ENCODE peak calls at places on chromosomes 12 and 14, in four cellular contexts. I is ovary, K is upper lobe of right lung, S is MM.1S. L is an unnamed sample.

GRCh38 chr14:102917469-102918211 is 4.8 kb upstream of the AMN start:
- DNase-seq in S (peak; percentile 13), K (peak; percentile 80), I (no peak), L (no peak)

GRCh38 chr12:96219700-96220206 is 25.6 kb downstream of the ELK3 start:
- DNase-seq in I (no peak), S (no peak), K (peak; percentile 91), L (no peak)

GRCh38 chr12:48777501-48778400 is 11.1 kb downstream of the ADCY6 start:
- DNase-seq in K (no peak), S (no peak), I (no peak), L (no peak)

GRCh38 chr12:131827961-131828534 is at the start of gene MMP17:
- DNase-seq in K (peak; percentile 66), I (peak; percentile 52), S (peak; percentile 23), L (no peak)

GRCh38 chr12:15937902-15938301 is 26.8 kb downstream of the DERA start:
- DNase-seq in K (no peak), I (no peak), S (no peak), L (no peak)

GRCh38 chr12:91326043-91327027 is 143.7 kb upstream of the DCN start:
- DNase-seq in S (peak; percentile 63), I (peak; percentile 49), K (no peak), L (peak; percentile 14)

GRCh38 chr12:113329022-113329790 is 5.7 kb downstream of the SLC8B1 start:
- DNase-seq in I (no peak), S (no peak), K (no peak), L (no peak)

GRCh38 chr12:24918596-24918995 is 30.3 kb downstream of the BCAT1 start:
- DNase-seq in I (no peak), K (no peak), S (no peak), L (no peak)

GRCh38 chr14:50318031-50318626 is 6.0 kb downstream of the DMAC2L start:
- DNase-seq in I (no peak), K (no peak), S (no peak), L (no peak)

GRCh38 chr12:19689801-19690472 is 250.6 kb downstream of the AEBP2 start:
- DNase-seq in I (no peak), S (no peak), K (no peak), L (peak; percentile 57)

GRCh38 chr14:34113991-34114390 is 163.1 kb upstream of the EGLN3 start:
- DNase-seq in K (no peak), S (no peak), I (no peak), L (no peak)

GRCh38 chr12:49838973-49839633 is 3.8 kb downstream of the BCDIN3D start:
- DNase-seq in I (no peak), K (no peak), S (peak; percentile 58), L (no peak)

DNA sequence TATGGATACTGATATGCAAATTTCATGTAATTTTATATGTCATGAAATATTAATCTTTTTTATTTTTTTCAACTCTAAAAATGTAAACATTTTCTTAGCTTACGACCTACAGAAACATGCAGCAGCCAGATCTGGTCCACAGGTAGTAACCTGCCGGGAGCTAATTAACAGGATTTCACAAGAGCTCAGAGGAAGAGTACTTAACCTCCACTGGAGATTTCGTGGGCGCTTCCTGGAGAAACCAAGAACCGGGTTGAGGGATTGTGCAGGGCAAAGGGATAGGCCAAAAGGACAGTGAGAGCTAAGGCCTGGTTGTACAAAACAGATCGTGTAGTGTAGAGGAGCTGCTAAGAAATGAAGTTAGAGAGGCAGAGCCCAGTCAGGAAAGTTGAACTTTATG is 315.7 kb downstream of the PAWR start:
- DNase-seq in K (no peak), I (no peak), S (no peak), L (no peak)
- TF ChIP-seq CTCF in K (no peak), I (no peak), S (no peak), L (no peak)

DNA sequence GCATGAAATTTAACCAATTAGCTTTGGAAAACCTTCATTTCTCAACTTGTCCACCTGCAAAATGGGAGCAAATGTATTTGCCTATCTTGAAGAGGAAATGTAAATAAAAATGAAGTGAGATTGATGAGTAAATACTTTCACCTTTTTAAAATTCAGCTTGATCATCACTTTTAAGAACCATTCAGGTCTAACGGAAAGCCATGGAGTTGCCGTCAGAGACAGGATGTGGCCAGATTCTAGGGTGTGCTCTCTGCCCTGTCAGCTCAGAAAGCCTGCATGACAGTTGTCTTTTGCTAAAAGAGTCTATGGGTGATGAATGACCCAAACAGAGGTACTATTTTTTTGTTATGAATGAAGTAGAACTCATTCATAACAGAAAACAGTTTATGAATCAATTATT is 104.3 kb upstream of the SLC35F4 start:
- DNase-seq in I (no peak), S (no peak), K (no peak), L (no peak)
- H3K27me3 ChIP-seq in I (no peaks in the 10 kb centered on the region), S (no peaks in the 10 kb centered on the region), K (no peaks in the 10 kb centered on the region), L (no peaks in the 10 kb centered on the region)

GRCh38 chr14:48974994-48975393 is 611.2 kb downstream of the RPS29 start:
- DNase-seq in S (no peak), K (no peak), I (no peak), L (no peak)
- TF ChIP-seq CTCF in S (no peak), K (no peak), I (no peak), L (no peak)

GRCh38 chr12:52686756-52687487 is 6.7 kb upstream of the KRT1 start:
- DNase-seq in K (no peak), I (no peak), S (no peak), L (no peak)
- H3K27me3 ChIP-seq in K (peaks cover 36% of the 10 kb centered on the region), I (no peaks in the 10 kb centered on the region), S (peaks cover 88% of the 10 kb centered on the region), L (no peaks in the 10 kb centered on the region)

GRCh38 chr12:100154472-100155247 is 12.0 kb upstream of the BLTP3B start:
- DNase-seq in S (peak; percentile 66), K (peak; percentile 88), I (peak; percentile 21), L (peak; percentile 59)
- TF ChIP-seq CTCF in S (peak; percentile 92), K (peak; percentile 81), I (peak; percentile 25), L (peak; percentile 50)

DNA sequence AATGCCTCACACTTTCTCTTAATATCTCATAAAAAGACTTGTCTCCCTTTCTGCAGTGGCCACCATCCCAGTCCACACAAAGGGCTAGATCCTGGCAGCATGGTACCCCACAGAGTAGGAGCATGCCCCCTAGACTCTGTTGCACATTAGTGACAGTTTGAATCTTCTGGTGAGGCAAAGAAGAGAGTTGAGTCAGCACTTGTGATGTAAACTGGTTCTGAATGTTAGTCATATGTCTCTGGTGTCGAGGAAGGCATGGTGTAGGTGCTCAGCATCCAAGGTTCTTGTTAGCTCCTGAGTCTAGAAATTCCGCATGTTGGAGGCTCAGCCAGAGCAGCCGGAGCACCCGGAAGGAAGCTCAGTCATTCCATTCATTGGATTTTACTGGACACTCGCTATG is 9.8 kb downstream of the TTC9 start:
- DNase-seq in K (no peak), I (no peak), S (no peak), L (no peak)
- H3K27me3 ChIP-seq in K (no peaks in the 10 kb centered on the region), I (no peaks in the 10 kb centered on the region), S (no peaks in the 10 kb centered on the region), L (no peaks in the 10 kb centered on the region)

DNA sequence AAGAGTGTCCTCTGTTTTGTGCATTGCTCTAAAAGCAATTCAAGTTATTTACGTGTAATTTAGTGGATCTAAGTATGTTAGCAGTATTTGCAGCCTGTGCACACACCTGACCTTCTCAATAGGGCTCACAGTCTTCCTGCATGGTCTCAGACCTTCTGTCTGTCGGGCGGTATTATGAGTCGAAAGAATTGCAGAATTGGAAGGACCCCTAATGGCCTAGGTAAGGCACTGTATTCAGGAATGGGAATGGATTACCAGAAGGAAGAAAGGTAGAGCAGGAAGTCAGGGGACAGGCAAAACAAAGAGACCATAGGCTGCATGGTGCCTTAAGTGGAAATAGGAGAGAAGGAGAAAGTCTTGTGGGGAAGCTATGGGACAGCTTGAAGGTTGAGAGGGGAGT is 341.6 kb downstream of the VRK1 start:
- DNase-seq in S (no peak), K (no peak), I (no peak), L (no peak)
- TF ChIP-seq CTCF in S (no peak), K (no peak), I (no peak), L (no peak)

DNA sequence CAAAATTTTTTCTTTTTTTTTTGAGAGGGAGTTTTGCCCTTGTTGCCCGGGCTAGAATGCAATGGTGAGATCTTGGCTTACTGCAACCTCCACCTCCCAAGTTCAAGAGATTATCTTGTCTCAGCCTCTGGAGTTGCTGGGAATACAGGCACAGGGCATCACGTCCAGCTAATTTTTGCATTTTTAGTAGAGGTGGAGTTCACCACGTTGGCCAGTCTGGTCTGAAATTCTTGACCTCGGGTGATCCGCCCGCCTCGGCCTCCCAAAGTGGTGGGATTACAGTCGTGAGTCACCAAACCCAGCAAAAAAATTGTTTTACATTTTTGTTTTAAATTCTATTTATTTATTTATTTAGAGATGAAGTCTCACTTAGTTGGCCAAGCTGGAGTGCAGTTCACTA is 4.7 kb upstream of the SLC2A14 start:
- DNase-seq in S (no peak), K (no peak), I (no peak), L (no peak)
- H3K27me3 ChIP-seq in S (no peaks in the 10 kb centered on the region), K (peaks cover 13% of the 10 kb centered on the region), I (no peaks in the 10 kb centered on the region), L (no peaks in the 10 kb centered on the region)

GRCh38 chr12:114684098-114684869 is at the start of gene TBX3:
- DNase-seq in K (peak; percentile 89), S (no peak), I (peak; percentile 96), L (peak; percentile 67)
- TF ChIP-seq CTCF in K (peak; percentile 61), S (no peak), I (peak; percentile 61), L (peak; percentile 22)